ENCODE peak calls at places on chromosomes 7 and 10, in ten cellular contexts. B is IMR-90; K is bronchial epithelial cell; L is amygdala; J is stimulated activated CD4-positive, alpha-beta T cell treated with anti-CD3 and anti-CD28 coated beads, Interleukin-2, amount 100 ng/mL, for 48 hours; A is nucleus accumbens; U is SW480; Z is HuH-7.5; T is endothelial cell; R is NCI-H1105 treated with DMSO at 0.1 percent for 48 hours. N is an unnamed sample.

GRCh38 chr7:81929386-81929785 is 159.5 kb upstream of the HGF start:
- DNase-seq in B (peak), R (no peak), T (no peak), K (peak), A (no peak), L (no peak), Z (no peak), J (no peak), U (no peak), N (peak)

GRCh38 chr10:14603539-14604102 is 171.1 kb downstream of the FAM107B start:
- DNase-seq in J (no peak), B (no peak), R (no peak), L (no peak), U (peak), A (no peak), T (no peak), K (no peak), Z (no peak), N (no peak)

GRCh38 chr7:36088553-36088952 is 64.5 kb upstream of the EEPD1 start:
- DNase-seq in Z (no peak), T (no peak), A (no peak), L (no peak), K (no peak), B (no peak), J (no peak), U (no peak), R (no peak), N (no peak)

GRCh38 chr10:94092848-94093247 is 99.1 kb downstream of the PLCE1 start:
- DNase-seq in B (peak), L (no peak), K (peak), A (no peak), U (no peak), Z (no peak), J (no peak), R (no peak), T (no peak), N (peak)

GRCh38 chr7:23295401-23295697 is 3.8 kb upstream of the MALSU1 start:
- DNase-seq in L (no peak), U (no peak), R (no peak), K (no peak), A (no peak), J (no peak), T (no peak), Z (no peak), B (no peak), N (no peak)

GRCh38 chr7:158633055-158633956 is 45.7 kb upstream of the PTPRN2 start:
- DNase-seq in K (no peak), U (no peak), B (no peak), R (no peak), Z (no peak), A (no peak), L (no peak), J (no peak), T (no peak), N (no peak)

GRCh38 chr7:14236834-14237233 is 247.4 kb upstream of the ETV1 start:
- DNase-seq in U (no peak), Z (no peak), J (no peak), T (no peak), R (no peak), L (no peak), A (no peak), K (no peak), B (no peak), N (no peak)

GRCh38 chr10:1229116-1229515 is 172.9 kb downstream of the WDR37 start:
- DNase-seq in T (no peak), R (no peak), Z (no peak), B (no peak), L (no peak), K (no peak), J (no peak), U (no peak), A (no peak), N (no peak)

GRCh38 chr10:3248526-3249255 is 76.1 kb upstream of the PITRM1 start:
- DNase-seq in J (no peak), A (no peak), U (peak), L (no peak), T (no peak), K (peak), R (no peak), B (peak), Z (no peak), N (peak)

GRCh38 chr7:135247746-135248471 is 14.3 kb downstream of the STRA8 start:
- DNase-seq in R (no peak), J (no peak), U (no peak), B (no peak), T (no peak), L (no peak), A (no peak), Z (no peak), K (no peak), N (no peak)

GRCh38 chr10:97319671-97320479 is 804 bp downstream of the FRAT1 start:
- DNase-seq in J (peak), L (peak), A (peak), Z (no peak), U (peak), T (peak), R (no peak), K (peak), B (no peak), N (no peak)

GRCh38 chr7:12031638-12032037 is 179.5 kb upstream of the TMEM106B start:
- DNase-seq in T (no peak), U (peak), R (no peak), B (peak), L (no peak), A (no peak), K (peak), J (no peak), Z (no peak), N (peak)

GRCh38 chr7:18653381-18654155 is 158.0 kb downstream of the HDAC9 start:
- DNase-seq in L (no peak), Z (no peak), T (no peak), B (no peak), U (no peak), R (no peak), A (no peak), K (no peak), J (no peak), N (no peak)

GRCh38 chr10:100186253-100186780 is 488 bp upstream of the ERLIN1 start:
- DNase-seq in R (peak), T (peak), U (peak), Z (peak), K (peak), A (peak), L (no peak), J (no peak), B (peak), N (no peak)

GRCh38 chr7:132066776-132067175 is 509.5 kb downstream of the PLXNA4 start:
- DNase-seq in B (peak), K (no peak), Z (no peak), T (no peak), L (peak), U (no peak), A (no peak), R (no peak), J (no peak), N (peak)

GRCh38 chr7:35263396-35263795 is 9.5 kb upstream of the TBX20 start:
- DNase-seq in L (no peak), U (no peak), K (no peak), T (no peak), R (peak), Z (no peak), A (no peak), J (no peak), B (no peak), N (no peak)

GRCh38 chr10:24385776-24386175 is 176.8 kb downstream of the KIAA1217 start:
- DNase-seq in R (no peak), Z (no peak), K (no peak), A (no peak), U (no peak), B (peak), T (peak), J (no peak), L (no peak), N (peak)

GRCh38 chr7:50502001-50502684 is 52.0 kb upstream of the FIGNL1 start:
- DNase-seq in T (no peak), B (peak), L (no peak), U (peak), K (peak), A (no peak), R (no peak), J (no peak), Z (no peak), N (peak)

GRCh38 chr10:132397036-132397541 is at the start of gene PWWP2B:
- DNase-seq in L (no peak), T (peak), Z (no peak), J (no peak), B (peak), U (no peak), R (no peak), K (no peak), A (no peak), N (no peak)

GRCh38 chr7:12674861-12675260 is 12.6 kb upstream of the ARL4A start:
- DNase-seq in R (no peak), T (peak), B (peak), K (peak), Z (peak), J (peak), A (no peak), L (no peak), U (peak), N (peak)

GRCh38 chr7:14999331-14999730 is 96.8 kb upstream of the DGKB start:
- DNase-seq in B (no peak), T (no peak), L (no peak), J (no peak), R (no peak), U (no peak), K (no peak), Z (no peak), A (no peak), N (no peak)

GRCh38 chr10:59181668-59182067 is 5.2 kb downstream of the PHYHIPL start:
- DNase-seq in J (no peak), L (no peak), A (no peak), Z (peak), R (peak), U (peak), K (peak), B (peak), T (peak), N (peak)

GRCh38 chr10:132984008-132984295 is 41.6 kb upstream of the CFAP46 start:
- DNase-seq in R (no peak), Z (no peak), J (no peak), L (no peak), A (no peak), B (no peak), U (no peak), K (no peak), T (no peak), N (no peak)

GRCh38 chr10:28253174-28253783 is 49.6 kb downstream of the MPP7 start:
- DNase-seq in J (no peak), A (no peak), U (no peak), Z (no peak), K (no peak), L (no peak), T (no peak), R (no peak), B (no peak), N (no peak)

GRCh38 chr10:133030791-133031190 is 56.9 kb upstream of the ADGRA1 start:
- DNase-seq in K (no peak), R (peak), Z (no peak), U (peak), T (no peak), J (no peak), L (no peak), B (no peak), A (no peak), N (no peak)

GRCh38 chr10:45624724-45625123 is 47.8 kb downstream of the ZFAND4 start:
- DNase-seq in B (no peak), K (no peak), U (no peak), L (no peak), Z (no peak), J (no peak), A (no peak), R (no peak), T (no peak), N (no peak)

GRCh38 chr7:115087437-115087836 is 165.5 kb downstream of the MDFIC start:
- DNase-seq in R (no peak), T (no peak), B (peak), U (peak), K (peak), Z (no peak), A (no peak), J (no peak), L (no peak), N (peak)